ENCODE peak calls at places on chromosomes 16 and 17, in six cellular contexts. X is Karpas-422; G is lower lobe of right lung; H is GM06990; B is brain microvascular endothelial cell; P is CD8-positive, alpha-beta T cell. V is an unnamed sample. For H3K27me3, the result is how much of the 10 kb centered on the place peaks cover.

GRCh38 chr17:70916469-70916868 is 747.1 kb downstream of the KCNJ2 start:
- DNase-seq in X (no peak), G (no peak), H (no peak), B (no peak), P (no peak), V (no peak)

GRCh38 chr16:89965447-89966225 is 17.1 kb downstream of the DEF8 start:
- DNase-seq in X (no peak), G (no peak), H (no peak), B (no peak), P (no peak), V (no peak)

GRCh38 chr16:65176603-65177002 is 54.7 kb upstream of the CDH11 start:
- DNase-seq in X (no peak), G (no peak), H (no peak), B (peak), P (no peak), V (no peak)

GRCh38 chr16:35148748-35149147 is 1689.3 kb downstream of the TP53TG3F start:
- DNase-seq in X (no peak), G (no peak), H (no peak), B (no peak), P (no peak), V (no peak)

GRCh38 chr17:48816438-48816773 is 623 bp downstream of the TTLL6 start:
- DNase-seq in X (no peak), G (no peak), H (no peak), B (no peak), P (no peak), V (no peak)

GRCh38 chr17:13735444-13735843 is 133.7 kb upstream of the HS3ST3A1 start:
- DNase-seq in X (peak), G (no peak), H (no peak), B (no peak), P (no peak), V (no peak)

GRCh38 chr17:1124896-1125774 is 54.6 kb downstream of the ABR start:
- DNase-seq in X (no peak), G (no peak), H (no peak), B (no peak), P (no peak), V (no peak)

GRCh38 chr17:3885970-3886369 is 6.9 kb downstream of the CAMKK1 start:
- DNase-seq in X (no peak), G (no peak), H (no peak), B (peak), P (no peak), V (no peak)

GRCh38 chr17:35855965-35856364 is 12.7 kb downstream of the HEATR9 start:
- DNase-seq in X (no peak), G (no peak), H (no peak), B (no peak), P (no peak), V (no peak)

GRCh38 chr17:82324566-82325285 is 7.3 kb upstream of the CD7 start:
- DNase-seq in X (no peak), G (no peak), H (no peak), B (no peak), P (no peak), V (no peak)

GRCh38 chr17:72123496-72123963 is 2.7 kb downstream of the SOX9 start:
- DNase-seq in X (no peak), G (no peak), H (no peak), B (no peak), P (no peak), V (no peak)

GRCh38 chr17:57987582-57988300 is at the start of gene VEZF1:
- DNase-seq in X (peak), G (peak), H (peak), B (peak), P (peak), V (peak)

GRCh38 chr17:20153231-20153630 is 144.1 kb downstream of the SPECC1 start:
- DNase-seq in X (peak), G (no peak), H (no peak), B (no peak), P (no peak), V (no peak)

GRCh38 chr17:56624315-56624714 is 30.8 kb downstream of the NOG start:
- DNase-seq in X (no peak), G (no peak), H (no peak), B (no peak), P (no peak), V (no peak)

GRCh38 chr16:84947022-84947421 is 64.3 kb downstream of the ZDHHC7 start:
- DNase-seq in X (no peak), G (no peak), H (no peak), B (no peak), P (no peak), V (no peak)

GRCh38 chr17:39110435-39111136 is 40.9 kb downstream of the PLXDC1 start:
- DNase-seq in X (no peak), G (no peak), H (no peak), B (no peak), P (no peak), V (no peak)

GRCh38 chr17:61444831-61445230 is 7.4 kb upstream of the TBX4 start:
- DNase-seq in X (no peak), G (no peak), H (no peak), B (no peak), P (no peak), V (no peak)

GRCh38 chr17:12990041-12990808 is 27.6 kb downstream of the ELAC2 start:
- DNase-seq in X (peak), G (no peak), H (no peak), B (no peak), P (no peak), V (no peak)

GRCh38 chr17:50203589-50204345 is 2.3 kb upstream of the COL1A1 start:
- DNase-seq in X (no peak), G (no peak), H (no peak), B (peak), P (no peak), V (no peak)

GRCh38 chr16:27785307-27785678 is 235.3 kb downstream of the KATNIP start:
- DNase-seq in X (no peak), G (no peak), H (no peak), B (no peak), P (no peak), V (no peak)

GRCh38 chr17:57604771-57605733 is 140.0 kb downstream of the CCDC182 start:
- DNase-seq in X (peak), G (no peak), H (peak), B (peak), P (peak), V (peak)

GRCh38 chr16:86814256-86814655 is 235.9 kb downstream of the FOXL1 start:
- DNase-seq in X (no peak), G (no peak), H (no peak), B (no peak), P (no peak), V (no peak)

GRCh38 chr17:59516451-59516850 is 49.0 kb upstream of the DHX40 start:
- DNase-seq in X (no peak), G (no peak), H (no peak), B (no peak), P (no peak), V (no peak)

GRCh38 chr16:17105239-17105721 is 365.5 kb downstream of the XYLT1 start:
- DNase-seq in X (no peak), G (no peak), H (no peak), B (no peak), P (no peak), V (no peak)

GRCh38 chr17:40516581-40517285 is 15.3 kb upstream of the TNS4 start:
- DNase-seq in X (no peak), G (no peak), H (peak), B (no peak), P (peak), V (peak)

GRCh38 chr16:23103603-23104002 is 45.6 kb downstream of the USP31 start:
- DNase-seq in X (no peak), G (no peak), H (no peak), B (no peak), P (no peak), V (no peak)

GRCh38 chr16:55812951-55813350 is 19.9 kb downstream of the CES1 start:
- DNase-seq in X (no peak), G (no peak), H (no peak), B (no peak), P (no peak), V (no peak)

GRCh38 chr17:56231693-56232092 is 78.4 kb downstream of the ANKFN1 start:
- DNase-seq in X (no peak), G (no peak), H (no peak), B (no peak), P (no peak), V (no peak)

GRCh38 chr17:41551370-41551769 is 20.5 kb downstream of the KRT9 start:
- DNase-seq in X (no peak), G (no peak), H (no peak), B (no peak), P (no peak), V (no peak)

GRCh38 chr16:49277386-49277742 is 4.3 kb downstream of the CBLN1 start:
- DNase-seq in X (no peak), G (no peak), H (no peak), B (no peak), P (no peak), V (no peak)

GRCh38 chr16:49276646-49277385 is 4.8 kb downstream of the CBLN1 start:
- DNase-seq in X (no peak), G (no peak), H (no peak), B (no peak), P (no peak), V (no peak)

GRCh38 chr16:49278944-49279725 is 2.5 kb downstream of the CBLN1 start:
- DNase-seq in X (no peak), G (no peak), H (no peak), B (no peak), P (no peak), V (no peak)

GRCh38 chr16:49277766-49278566 is 3.7 kb downstream of the CBLN1 start:
- DNase-seq in X (no peak), G (no peak), H (no peak), B (no peak), P (no peak), V (no peak)

DNA sequence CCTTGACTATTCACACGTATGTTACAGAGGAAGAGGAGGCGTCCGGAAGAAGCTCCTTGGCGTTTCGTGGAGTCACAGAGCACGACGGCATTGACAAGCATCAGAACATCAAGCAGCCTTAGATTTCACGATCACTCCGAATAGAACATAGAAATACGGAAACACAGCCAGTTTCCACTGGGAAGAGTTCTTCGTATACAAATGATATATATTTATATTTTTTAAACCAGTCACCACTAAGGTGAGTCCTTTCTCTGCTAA is 3.1 kb downstream of the CBLN1 start:
- DNase-seq in X (no peak), G (no peak), H (no peak), B (no peak), P (no peak), V (no peak)
- H3K27me3 ChIP-seq in X (under half), G (half or more), H (under half), B (half or more), P (under half), V (half or more)

DNA sequence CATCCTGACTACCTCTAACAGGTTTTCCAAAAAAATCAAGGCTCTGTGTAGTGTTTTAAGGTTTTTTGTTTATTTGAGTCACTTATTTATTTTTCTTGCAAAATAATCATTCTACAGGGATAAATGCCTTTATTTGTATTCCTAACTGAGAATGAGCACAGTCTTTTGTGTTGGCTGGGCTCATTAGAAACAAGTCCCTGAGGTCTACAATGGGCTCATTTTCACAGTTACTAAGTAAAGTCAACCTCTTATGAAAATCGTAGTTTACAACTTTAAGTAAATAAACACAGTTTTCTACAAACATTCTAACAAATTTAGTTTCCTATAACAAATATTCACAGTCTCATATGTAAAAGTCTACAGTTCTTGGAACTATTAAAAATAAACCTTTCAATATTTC is 31.6 kb upstream of the CDH5 start:
- DNase-seq in X (no peak), G (no peak), H (no peak), B (no peak), P (no peak), V (no peak)
- H3K27me3 ChIP-seq in X (under half), G (under half), H (under half), B (under half), P (under half), V (under half)

GRCh38 chr17:64765191-64765889 is 103.2 kb upstream of the SMURF2 start:
- DNase-seq in X (no peak), G (no peak), H (no peak), B (no peak), P (no peak), V (no peak)

GRCh38 chr17:64772845-64773299 is 110.8 kb upstream of the SMURF2 start:
- DNase-seq in X (no peak), G (no peak), H (no peak), B (no peak), P (no peak), V (no peak)

GRCh38 chr17:64769712-64770111 is 107.6 kb upstream of the SMURF2 start:
- DNase-seq in X (no peak), G (no peak), H (no peak), B (no peak), P (no peak), V (no peak)

GRCh38 chr17:64771980-64772844 is 110.1 kb upstream of the SMURF2 start:
- DNase-seq in X (no peak), G (no peak), H (no peak), B (no peak), P (no peak), V (no peak)

DNA sequence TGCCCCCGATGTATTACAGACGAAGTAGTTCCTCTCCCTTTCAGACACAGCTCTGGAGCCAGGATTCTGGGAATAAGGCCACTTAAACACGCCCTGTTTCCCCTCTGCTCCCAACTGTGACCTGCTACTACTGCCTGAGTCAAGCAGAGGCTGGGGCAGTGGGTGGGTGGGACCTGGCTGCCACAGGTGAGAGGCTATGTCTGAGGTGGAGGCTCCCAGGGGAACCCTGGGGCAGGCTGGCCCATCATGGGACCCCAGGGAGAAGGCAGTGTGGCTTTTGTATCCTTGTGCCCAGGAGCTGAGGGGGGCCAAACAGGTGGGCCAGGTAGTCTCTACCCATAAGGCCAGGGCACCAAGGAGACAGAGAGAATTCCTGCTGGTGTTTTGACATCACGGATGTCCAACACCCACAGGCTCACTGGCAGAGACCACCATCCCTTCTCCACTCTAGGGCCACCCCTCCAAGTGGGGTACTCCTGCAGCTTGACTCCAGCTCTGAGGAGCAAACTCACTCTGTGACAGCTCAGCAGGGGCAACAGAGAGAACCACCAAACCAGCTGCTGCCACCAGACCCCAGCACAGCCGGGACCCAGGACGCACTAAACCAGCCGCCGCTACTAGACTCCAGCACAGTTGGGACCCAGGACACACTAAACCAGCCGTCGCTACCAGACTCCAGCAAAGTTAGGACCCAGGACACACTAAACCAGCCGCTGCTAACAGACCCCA is 105.3 kb upstream of the SMURF2 start:
- DNase-seq in X (no peak), G (no peak), H (no peak), B (no peak), P (no peak), V (no peak)
- H3K27me3 ChIP-seq in X (under half), G (under half), H (under half), B (under half), P (under half), V (under half)

GRCh38 chr16:12902511-12903324 is 1.3 kb downstream of the SHISA9 start:
- DNase-seq in X (no peak), G (no peak), H (no peak), B (no peak), P (no peak), V (no peak)

GRCh38 chr16:12901597-12902436 is at the start of gene SHISA9:
- DNase-seq in X (no peak), G (no peak), H (no peak), B (no peak), P (no peak), V (no peak)

GRCh38 chr16:12900599-12901203 is 697 bp upstream of the SHISA9 start:
- DNase-seq in X (no peak), G (no peak), H (no peak), B (no peak), P (no peak), V (no peak)

GRCh38 chr16:12899529-12900168 is 1.7 kb upstream of the SHISA9 start:
- DNase-seq in X (no peak), G (no peak), H (no peak), B (no peak), P (no peak), V (no peak)

GRCh38 chr16:12901204-12901596 is 198 bp upstream of the SHISA9 start:
- DNase-seq in X (no peak), G (no peak), H (no peak), B (no peak), P (no peak), V (no peak)
- H3K27me3 ChIP-seq in X (under half), G (half or more), H (under half), B (half or more), P (under half), V (half or more)

DNA sequence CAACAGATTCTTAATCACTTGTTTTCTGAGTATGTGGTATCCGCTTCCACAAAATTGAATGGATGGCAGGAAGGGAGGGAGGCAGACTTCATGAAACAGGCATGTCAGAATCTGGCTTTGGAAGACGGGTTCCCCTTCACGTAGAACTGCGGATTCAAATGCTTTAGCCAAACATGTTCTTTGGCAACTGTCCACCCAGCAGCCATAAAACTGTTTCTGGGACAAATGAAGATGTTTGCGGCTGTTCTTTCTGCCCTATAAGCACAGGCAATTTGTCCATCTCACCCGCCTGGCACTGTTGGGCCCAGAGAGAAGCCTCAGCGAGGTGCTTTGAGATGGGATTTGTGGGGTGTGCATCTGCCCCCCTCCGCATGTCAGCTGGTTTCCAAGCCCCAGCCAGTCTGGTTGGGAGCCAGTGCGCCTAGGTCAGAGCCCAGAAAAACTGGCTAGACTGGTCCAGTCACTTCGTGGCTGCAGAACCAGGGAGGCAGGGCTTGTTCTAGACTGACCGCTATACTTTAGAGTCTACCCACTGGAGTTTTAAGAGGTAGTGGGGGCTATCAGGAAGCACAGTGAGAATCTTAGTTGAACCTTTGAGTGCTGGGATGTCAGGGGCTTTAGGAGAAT is 6.3 kb downstream of the CRHR1 start:
- DNase-seq in X (no peak), G (no peak), H (no peak), B (no peak), P (no peak), V (no peak)
- H3K27me3 ChIP-seq in X (under half), G (half or more), H (under half), B (under half), P (under half), V (half or more)

GRCh38 chr16:67534420-67534819 is 5.8 kb downstream of the RIPOR1 start:
- DNase-seq in X (peak), G (no peak), H (no peak), B (no peak), P (no peak), V (no peak)
- H3K27me3 ChIP-seq in X (under half), G (under half), H (under half), B (under half), P (under half), V (under half)